ENCODE peak calls at places on chromosome 22, in eight cellular contexts. Q is Calu3; B is dorsolateral prefrontal cortex; A is MCF 10A; H is type B pancreatic cell; N is CD8-positive, alpha-beta T cell; K is thoracic aorta; X is epithelial cell of esophagus. T is an unnamed sample.
A peak's percentile ranks its signal among the peaks of the same experiment; 100 is the strongest.

GRCh38 chr22:26577081-26577480 is 12.9 kb downstream of the TPST2 start:
- DNase-seq in Q (no peak), B (no peak), A (no peak), H (no peak), N (no peak), K (no peak), X (no peak), T (no peak)

GRCh38 chr22:31272522-31273446 is 19.5 kb downstream of the PIK3IP1 start:
- DNase-seq in Q (peak; percentile 62), B (no peak), A (peak; percentile 76), H (no peak), N (peak; percentile 44), K (no peak), X (peak; percentile 61), T (peak; percentile 73)

GRCh38 chr22:29054251-29054767 is 7.3 kb downstream of the C22orf31 start:
- DNase-seq in Q (no peak), B (no peak), A (no peak), H (no peak), N (no peak), K (no peak), X (no peak), T (no peak)

GRCh38 chr22:31103899-31104694 is 3.3 kb downstream of the SELENOM start:
- DNase-seq in Q (no peak), B (peak; percentile 74), A (no peak), H (no peak), N (no peak), K (no peak), X (no peak), T (no peak)

GRCh38 chr22:43100223-43100622 is 10.3 kb upstream of the BIK start:
- DNase-seq in Q (peak; percentile 53), B (no peak), A (no peak), H (no peak), N (no peak), K (no peak), X (peak; percentile 90), T (no peak)

GRCh38 chr22:23925020-23925606 is 30.9 kb downstream of the MIF start:
- DNase-seq in Q (no peak), B (no peak), A (no peak), H (no peak), N (no peak), K (no peak), X (no peak), T (no peak)

GRCh38 chr22:28547132-28547842 is 132.4 kb downstream of the TTC28 start:
- DNase-seq in Q (no peak), B (no peak), A (no peak), H (no peak), N (no peak), K (no peak), X (peak; percentile 22), T (no peak)

GRCh38 chr22:39546889-39547586 is 14.5 kb upstream of the RPS19BP1 start:
- DNase-seq in Q (no peak), B (peak; percentile 83), A (peak; percentile 53), H (no peak), N (no peak), K (no peak), X (peak; percentile 39), T (no peak)

GRCh38 chr22:38744981-38745380 is 10.8 kb downstream of the SUN2 start:
- DNase-seq in Q (no peak), B (no peak), A (no peak), H (no peak), N (no peak), K (no peak), X (no peak), T (no peak)

GRCh38 chr22:30301995-30302809 is 12.9 kb upstream of the CASTOR1 start:
- DNase-seq in Q (peak; percentile 59), B (no peak), A (peak; percentile 85), H (no peak), N (no peak), K (no peak), X (peak; percentile 84), T (no peak)

GRCh38 chr22:32854351-32854804 is 52.9 kb downstream of the TIMP3 start:
- DNase-seq in Q (no peak), B (no peak), A (no peak), H (no peak), N (no peak), K (no peak), X (no peak), T (no peak)

GRCh38 chr22:49097966-49098365 is 729.7 kb downstream of the BRD1 start:
- DNase-seq in Q (no peak), B (no peak), A (no peak), H (no peak), N (no peak), K (no peak), X (no peak), T (no peak)

GRCh38 chr22:17563936-17564391 is 666 bp downstream of the SLC25A18 start:
- DNase-seq in Q (no peak), B (no peak), A (peak; percentile 21), H (no peak), N (no peak), K (no peak), X (no peak), T (no peak)

GRCh38 chr22:33513388-33514336 is 406.6 kb downstream of the LARGE1 start:
- DNase-seq in Q (no peak), B (no peak), A (no peak), H (no peak), N (no peak), K (no peak), X (no peak), T (no peak)

GRCh38 chr22:42187646-42188045 is 57.0 kb upstream of the CYP2D6 start:
- DNase-seq in Q (no peak), B (no peak), A (no peak), H (no peak), N (no peak), K (no peak), X (no peak), T (no peak)

GRCh38 chr22:26707581-26707980 is 50.2 kb downstream of the MIAT start:
- DNase-seq in Q (no peak), B (no peak), A (no peak), H (no peak), N (no peak), K (no peak), X (peak; percentile 72), T (no peak)

GRCh38 chr22:49161002-49161850 is 666.4 kb downstream of the BRD1 start:
- DNase-seq in Q (no peak), B (no peak), A (no peak), H (no peak), N (no peak), K (no peak), X (no peak), T (peak; percentile 20)

GRCh38 chr22:29663230-29663826 is 56.5 kb upstream of the CABP7 start:
- DNase-seq in Q (no peak), B (no peak), A (no peak), H (no peak), N (no peak), K (no peak), X (no peak), T (no peak)

GRCh38 chr22:29727248-29727551 is 7.4 kb downstream of the CABP7 start:
- DNase-seq in Q (peak; percentile 65), B (no peak), A (peak; percentile 31), H (no peak), N (no peak), K (no peak), X (peak; percentile 30), T (peak; percentile 79)

GRCh38 chr22:50252081-50253045 is 1.3 kb upstream of the HDAC10 start:
- DNase-seq in Q (peak; percentile 87), B (no peak), A (peak; percentile 79), H (no peak), N (peak; percentile 64), K (no peak), X (peak; percentile 77), T (peak; percentile 79)
- TF ChIP-seq CTCF in Q (peak; percentile 78), B (peak; percentile 60), A (peak; percentile 74), H (peak; percentile 74), N (peak; percentile 60), K (peak; percentile 64), X (peak; percentile 79), T (peak; percentile 72)

GRCh38 chr22:19913337-19913936 is 28.1 kb upstream of the COMT start:
- DNase-seq in Q (no peak), B (no peak), A (no peak), H (no peak), N (no peak), K (no peak), X (no peak), T (no peak)

GRCh38 chr22:19910180-19910744 is 31.3 kb upstream of the COMT start:
- DNase-seq in Q (no peak), B (no peak), A (no peak), H (no peak), N (no peak), K (no peak), X (no peak), T (no peak)

GRCh38 chr22:19911540-19912235 is 29.9 kb upstream of the COMT start:
- DNase-seq in Q (no peak), B (no peak), A (no peak), H (no peak), N (no peak), K (no peak), X (no peak), T (no peak)

GRCh38 chr22:19914201-19914943 is 27.2 kb upstream of the COMT start:
- DNase-seq in Q (no peak), B (no peak), A (no peak), H (no peak), N (no peak), K (no peak), X (no peak), T (no peak)

GRCh38 chr22:19912236-19912999 is 29.2 kb upstream of the COMT start:
- DNase-seq in Q (no peak), B (no peak), A (no peak), H (no peak), N (no peak), K (no peak), X (peak; percentile 43), T (no peak)
- TF ChIP-seq CTCF in Q (no peak), B (no peak), A (no peak), H (no peak), N (no peak), K (no peak), X (no peak), T (no peak)

DNA sequence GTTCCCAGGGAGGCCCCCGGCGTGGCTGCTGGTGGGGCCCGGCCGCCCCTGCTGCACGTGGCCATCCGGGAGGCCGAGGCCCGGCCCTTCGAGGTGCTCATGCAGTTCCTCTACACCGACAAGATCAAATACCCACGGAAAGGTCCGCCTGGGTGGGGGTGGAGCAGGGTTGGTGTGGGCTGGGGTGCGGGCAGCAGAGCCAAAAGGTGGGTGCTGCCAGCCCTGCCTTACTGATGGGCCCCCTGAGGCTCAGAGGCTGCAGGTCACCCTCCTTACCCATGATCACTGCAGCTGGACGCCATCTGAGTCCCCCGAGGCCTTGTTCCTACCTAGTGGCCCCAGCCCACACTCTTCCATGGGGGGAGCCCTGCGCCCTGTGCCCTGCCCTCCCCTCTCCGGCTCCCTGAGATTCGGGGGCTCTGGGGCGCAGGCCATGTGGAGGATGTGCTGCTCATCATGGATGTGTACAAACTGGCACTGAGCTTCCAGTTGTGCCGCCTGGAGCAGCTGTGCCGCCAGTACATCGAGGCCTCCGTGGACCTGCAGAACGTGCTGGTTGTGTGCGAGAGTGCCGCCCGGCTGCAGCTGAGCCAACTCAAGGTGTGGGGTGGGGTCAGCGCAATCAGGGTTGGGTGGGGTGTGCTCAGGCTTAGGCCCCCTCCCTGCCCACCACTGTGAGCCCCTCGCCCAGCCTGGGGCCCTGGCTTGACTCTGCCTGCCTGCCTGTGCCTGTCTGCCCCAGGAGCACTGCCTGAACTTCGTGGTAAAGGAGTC is 7.6 kb downstream of the THAP7 start:
- DNase-seq in Q (no peak), B (no peak), A (no peak), H (peak; percentile 70), N (no peak), K (no peak), X (no peak), T (no peak)
- TF ChIP-seq CTCF in Q (no peak), B (no peak), A (no peak), H (no peak), N (no peak), K (no peak), X (no peak), T (no peak)

GRCh38 chr22:45833613-45834012 is 143.3 kb downstream of the WNT7B start:
- DNase-seq in Q (no peak), B (no peak), A (no peak), H (no peak), N (no peak), K (no peak), X (no peak), T (no peak)
- TF ChIP-seq CTCF in Q (no peak), B (no peak), A (no peak), H (no peak), N (no peak), K (no peak), X (no peak), T (no peak)

T was measured in GM13976.